ENCODE peak calls at places on chromosome 20, in four cellular contexts. One of them, this sample, is unnamed.

GRCh38 chr20:62040933-62041332 is 24.7 kb downstream of the TAF4 start:
- DNase-seq in neuronal stem cell: no peak
- DNase-seq in H1: no peak
- DNase-seq in IMR-90: no peak
- DNase-seq in this sample: no peak

GRCh38 chr20:21583486-21584168 is 69.8 kb upstream of the NKX2-2 start:
- DNase-seq in neuronal stem cell: no peak
- DNase-seq in H1: no peak
- DNase-seq in IMR-90: no peak
- DNase-seq in this sample: no peak

GRCh38 chr20:20492521-20493334 is 124.8 kb downstream of the INSM1 start:
- DNase-seq in neuronal stem cell: peak; percentile 86
- DNase-seq in H1: no peak
- DNase-seq in IMR-90: no peak
- DNase-seq in this sample: no peak

GRCh38 chr20:14264869-14265268 is 72.5 kb downstream of the FLRT3 start:
- DNase-seq in neuronal stem cell: no peak
- DNase-seq in H1: no peak
- DNase-seq in IMR-90: peak; percentile 37
- DNase-seq in this sample: no peak

GRCh38 chr20:35866446-35867202 is 87.7 kb downstream of the SCAND1 start:
- DNase-seq in neuronal stem cell: no peak
- DNase-seq in H1: no peak
- DNase-seq in IMR-90: peak; percentile 81
- DNase-seq in this sample: no peak

GRCh38 chr20:29878777-29879442 is 1378.6 kb upstream of the DEFB115 start:
- DNase-seq in neuronal stem cell: no peak
- DNase-seq in H1: no peak
- DNase-seq in IMR-90: no peak
- DNase-seq in this sample: no peak

GRCh38 chr20:38158701-38159325 is 6.3 kb downstream of the TGM2 start:
- DNase-seq in neuronal stem cell: no peak
- DNase-seq in H1: no peak
- DNase-seq in IMR-90: no peak
- DNase-seq in this sample: no peak

GRCh38 chr20:24701668-24702067 is 232.2 kb downstream of the SYNDIG1 start:
- DNase-seq in neuronal stem cell: no peak
- DNase-seq in H1: peak; percentile 14
- DNase-seq in IMR-90: no peak
- DNase-seq in this sample: no peak

GRCh38 chr20:11901127-11901526 is 16.6 kb upstream of the BTBD3 start:
- DNase-seq in neuronal stem cell: no peak
- DNase-seq in H1: no peak
- DNase-seq in IMR-90: peak; percentile 90
- DNase-seq in this sample: no peak

GRCh38 chr20:16301981-16302380 is 271.3 kb downstream of the KIF16B start:
- DNase-seq in neuronal stem cell: no peak
- DNase-seq in H1: no peak
- DNase-seq in IMR-90: peak; percentile 57
- DNase-seq in this sample: no peak

GRCh38 chr20:8971669-8972316 is 97.1 kb upstream of the PLCB4 start:
- DNase-seq in neuronal stem cell: no peak
- DNase-seq in H1: no peak
- DNase-seq in IMR-90: no peak
- DNase-seq in this sample: no peak

GRCh38 chr20:49320460-49320859 is 42.6 kb upstream of the ZNFX1 start:
- DNase-seq in neuronal stem cell: no peak
- DNase-seq in H1: peak; percentile 55
- DNase-seq in IMR-90: peak; percentile 38
- DNase-seq in this sample: peak; percentile 84

GRCh38 chr20:10715035-10715434 is 41.2 kb upstream of the JAG1 start:
- DNase-seq in neuronal stem cell: no peak
- DNase-seq in H1: no peak
- DNase-seq in IMR-90: peak; percentile 89
- DNase-seq in this sample: no peak

GRCh38 chr20:3494218-3494617 is 23.4 kb downstream of the ATRN start:
- DNase-seq in neuronal stem cell: no peak
- DNase-seq in H1: no peak
- DNase-seq in IMR-90: no peak
- DNase-seq in this sample: no peak

GRCh38 chr20:59686404-59687346 is 82.3 kb downstream of the PHACTR3 start:
- DNase-seq in neuronal stem cell: no peak
- DNase-seq in H1: no peak
- DNase-seq in IMR-90: no peak
- DNase-seq in this sample: no peak

GRCh38 chr20:2340823-2341222 is 39.9 kb upstream of the TGM6 start:
- DNase-seq in neuronal stem cell: no peak
- DNase-seq in H1: peak; percentile 16
- DNase-seq in IMR-90: no peak
- DNase-seq in this sample: no peak

GRCh38 chr20:20017852-20018245 is 687 bp downstream of the NAA20 start:
- DNase-seq in neuronal stem cell: no peak
- DNase-seq in H1: no peak
- DNase-seq in IMR-90: no peak
- DNase-seq in this sample: no peak

GRCh38 chr20:59790388-59790787 is 143.0 kb downstream of the SYCP2 start:
- DNase-seq in neuronal stem cell: no peak
- DNase-seq in H1: no peak
- DNase-seq in IMR-90: no peak
- DNase-seq in this sample: no peak

GRCh38 chr20:1663917-1664316 is 6.3 kb upstream of the SIRPG start:
- DNase-seq in neuronal stem cell: no peak
- DNase-seq in H1: no peak
- DNase-seq in IMR-90: peak; percentile 1
- DNase-seq in this sample: no peak

GRCh38 chr20:37890643-37891042 is 12.3 kb upstream of the VSTM2L start:
- DNase-seq in neuronal stem cell: no peak
- DNase-seq in H1: no peak
- DNase-seq in IMR-90: no peak
- DNase-seq in this sample: no peak

GRCh38 chr20:48614593-48615274 is 213.1 kb downstream of the PREX1 start:
- DNase-seq in neuronal stem cell: no peak
- DNase-seq in H1: no peak
- DNase-seq in IMR-90: no peak
- DNase-seq in this sample: no peak

GRCh38 chr20:48538058-48538825 is 289.6 kb downstream of the PREX1 start:
- DNase-seq in neuronal stem cell: peak; percentile 44
- DNase-seq in H1: no peak
- DNase-seq in IMR-90: peak; percentile 52
- DNase-seq in this sample: no peak

GRCh38 chr20:41352666-41353065 is 12.0 kb downstream of the LPIN3 start:
- DNase-seq in neuronal stem cell: no peak
- DNase-seq in H1: no peak
- DNase-seq in IMR-90: no peak
- DNase-seq in this sample: no peak

GRCh38 chr20:36548006-36548315 is 6.6 kb downstream of the MYL9 start:
- DNase-seq in neuronal stem cell: no peak
- DNase-seq in H1: peak; percentile 85
- DNase-seq in IMR-90: no peak
- DNase-seq in this sample: peak; percentile 75

GRCh38 chr20:20051767-20052073 is 546 bp downstream of the CRNKL1 start:
- DNase-seq in neuronal stem cell: no peak
- DNase-seq in H1: no peak
- DNase-seq in IMR-90: no peak
- DNase-seq in this sample: no peak

GRCh38 chr20:47110819-47111218 is 216.2 kb downstream of the EYA2 start:
- DNase-seq in neuronal stem cell: no peak
- DNase-seq in H1: no peak
- DNase-seq in IMR-90: no peak
- DNase-seq in this sample: no peak

GRCh38 chr20:31842471-31843157 is 2.8 kb downstream of the FOXS1 start:
- DNase-seq in neuronal stem cell: no peak
- DNase-seq in H1: no peak
- DNase-seq in IMR-90: peak; percentile 59
- DNase-seq in this sample: no peak

GRCh38 chr20:57073402-57073801 is 193.0 kb downstream of the BMP7 start:
- DNase-seq in neuronal stem cell: no peak
- DNase-seq in H1: no peak
- DNase-seq in IMR-90: no peak
- DNase-seq in this sample: no peak

GRCh38 chr20:35954907-35955251 is 577 bp upstream of the SCAND1 start:
- DNase-seq in neuronal stem cell: no peak
- DNase-seq in H1: no peak
- DNase-seq in IMR-90: peak; percentile 43
- DNase-seq in this sample: no peak

GRCh38 chr20:40497781-40498691 is 191.0 kb downstream of the MAFB start:
- DNase-seq in neuronal stem cell: no peak
- DNase-seq in H1: no peak
- DNase-seq in IMR-90: no peak
- DNase-seq in this sample: no peak

GRCh38 chr20:34525709-34526416 is 9.6 kb downstream of the DYNLRB1 start:
- DNase-seq in neuronal stem cell: no peak
- DNase-seq in H1: no peak
- DNase-seq in IMR-90: peak; percentile 100
- DNase-seq in this sample: no peak

GRCh38 chr20:2616634-2617033 is 35.8 kb upstream of the NOP56 start:
- DNase-seq in neuronal stem cell: no peak
- DNase-seq in H1: no peak
- DNase-seq in IMR-90: no peak
- DNase-seq in this sample: no peak

GRCh38 chr20:23126281-23127061 is 40.3 kb upstream of the CD93 start:
- DNase-seq in neuronal stem cell: no peak
- DNase-seq in H1: no peak
- DNase-seq in IMR-90: no peak
- DNase-seq in this sample: no peak

GRCh38 chr20:12987261-12987660 is 21.5 kb upstream of the SPTLC3 start:
- DNase-seq in neuronal stem cell: no peak
- DNase-seq in H1: no peak
- DNase-seq in IMR-90: no peak
- DNase-seq in this sample: no peak

GRCh38 chr20:25750765-25751696 is 54.4 kb upstream of the ZNF337 start:
- DNase-seq in neuronal stem cell: no peak
- DNase-seq in H1: no peak
- DNase-seq in IMR-90: peak; percentile 28
- DNase-seq in this sample: peak; percentile 76

GRCh38 chr20:1820137-1821074 is 74.8 kb upstream of the SIRPA start:
- DNase-seq in neuronal stem cell: no peak
- DNase-seq in H1: no peak
- DNase-seq in IMR-90: peak; percentile 80
- DNase-seq in this sample: no peak

GRCh38 chr20:45340236-45340847 is 7.9 kb downstream of the SDC4 start:
- DNase-seq in neuronal stem cell: no peak
- DNase-seq in H1: no peak
- DNase-seq in IMR-90: no peak
- DNase-seq in this sample: no peak

GRCh38 chr20:45341939-45342862 is 6.0 kb downstream of the SDC4 start:
- DNase-seq in neuronal stem cell: no peak
- DNase-seq in H1: peak; percentile 63
- DNase-seq in IMR-90: peak; percentile 74
- DNase-seq in this sample: peak; percentile 82

GRCh38 chr20:45340951-45341350 is 7.3 kb downstream of the SDC4 start:
- DNase-seq in neuronal stem cell: no peak
- DNase-seq in H1: no peak
- DNase-seq in IMR-90: no peak
- DNase-seq in this sample: peak; percentile 55

GRCh38 chr20:45342863-45343444 is 5.3 kb downstream of the SDC4 start:
- DNase-seq in neuronal stem cell: no peak
- DNase-seq in H1: no peak
- DNase-seq in IMR-90: no peak
- DNase-seq in this sample: no peak

DNA sequence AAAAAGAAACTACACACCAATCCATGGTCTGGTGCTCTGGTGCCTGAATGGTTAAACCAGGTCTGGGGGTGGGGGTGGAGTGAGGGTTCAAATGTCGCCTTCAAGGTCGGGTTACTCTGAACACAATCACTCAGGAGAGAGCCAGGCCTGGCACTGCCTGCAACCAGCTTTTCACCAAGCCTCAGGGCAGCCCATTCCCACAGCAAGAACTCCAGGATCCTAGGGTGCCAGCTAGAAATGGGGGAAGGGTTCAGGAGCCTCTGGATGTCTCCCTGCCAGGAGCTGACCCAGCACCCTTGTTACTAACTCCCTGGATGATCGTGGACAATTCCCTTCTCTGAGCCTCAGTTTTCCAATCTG is 6.7 kb downstream of the SDC4 start:
- DNase-seq in neuronal stem cell: no peak
- DNase-seq in H1: no peak
- DNase-seq in IMR-90: no peak
- DNase-seq in this sample: no peak
- H3K14ac ChIP-seq in neuronal stem cell: no peak overlapping the region
- H3K14ac ChIP-seq in H1: no peak overlapping the region
- H3K14ac ChIP-seq in IMR-90: peak overlapping the region; percentile 90
- H3K14ac ChIP-seq in this sample: peak overlapping the region; percentile 86

GRCh38 chr20:51541189-51542032 is 1.1 kb downstream of the NFATC2 start:
- DNase-seq in neuronal stem cell: no peak
- DNase-seq in H1: no peak
- DNase-seq in IMR-90: peak; percentile 22
- DNase-seq in this sample: no peak
- H3K14ac ChIP-seq in neuronal stem cell: no peak overlapping the region
- H3K14ac ChIP-seq in H1: no peak overlapping the region
- H3K14ac ChIP-seq in IMR-90: no peak overlapping the region
- H3K14ac ChIP-seq in this sample: no peak overlapping the region

DNA sequence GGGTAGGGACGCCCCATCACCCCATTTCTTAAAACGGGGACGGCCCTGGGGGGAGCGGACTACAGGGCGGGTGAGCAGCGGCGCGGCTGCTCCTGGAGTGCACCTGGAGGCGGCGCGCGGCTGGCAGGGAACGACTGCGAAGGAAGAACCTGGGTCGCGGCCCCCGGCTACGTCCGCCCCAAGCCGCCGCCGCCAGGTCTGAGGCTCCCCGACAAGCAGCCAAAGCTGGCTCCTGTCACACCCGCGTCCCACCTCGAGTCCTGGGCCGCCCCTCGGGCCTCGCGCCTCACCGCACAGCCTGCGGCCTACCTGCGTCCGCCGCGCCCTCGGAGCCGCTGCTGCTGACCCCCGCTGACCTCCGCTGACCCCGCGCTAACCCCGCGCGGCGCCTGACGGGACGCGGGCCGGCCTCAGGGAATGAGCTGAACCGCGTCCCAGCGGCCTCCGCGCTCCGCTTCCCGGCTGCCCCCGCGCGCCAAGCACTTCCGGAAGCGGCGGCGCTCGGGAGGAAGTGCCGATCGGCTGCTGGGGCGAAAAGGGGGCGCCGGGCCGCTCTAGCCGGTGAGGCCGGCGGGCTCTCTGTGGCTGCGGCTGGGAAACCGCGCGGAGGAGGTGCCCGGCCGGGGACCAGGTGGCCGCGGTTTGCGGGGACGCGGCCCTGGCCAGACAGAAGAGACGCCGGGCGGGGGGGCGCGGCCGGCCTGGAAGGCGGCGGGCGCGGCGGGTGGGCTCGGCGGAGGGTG is at the start of the genes ARFRP1 and ZGPAT:
- DNase-seq in neuronal stem cell: peak; percentile 86
- DNase-seq in H1: peak; percentile 93
- DNase-seq in IMR-90: peak; percentile 67
- DNase-seq in this sample: peak; percentile 84
- H3K14ac ChIP-seq in neuronal stem cell: peak within 1 kb of the TSS; percentile 90
- H3K14ac ChIP-seq in H1: no peak within 1 kb of the TSS
- H3K14ac ChIP-seq in IMR-90: peak within 1 kb of the TSS; percentile 92
- H3K14ac ChIP-seq in this sample: peak within 1 kb of the TSS; percentile 68

GRCh38 chr20:51427625-51428291 is 114.8 kb downstream of the NFATC2 start:
- DNase-seq in neuronal stem cell: no peak
- DNase-seq in H1: no peak
- DNase-seq in IMR-90: no peak
- DNase-seq in this sample: no peak
- H3K14ac ChIP-seq in neuronal stem cell: peak overlapping the region; percentile 77
- H3K14ac ChIP-seq in H1: no peak overlapping the region
- H3K14ac ChIP-seq in IMR-90: peak overlapping the region; percentile 8
- H3K14ac ChIP-seq in this sample: no peak overlapping the region

GRCh38 chr20:45365444-45365970 is 2.6 kb downstream of the SYS1 start:
- DNase-seq in neuronal stem cell: no peak
- DNase-seq in H1: no peak
- DNase-seq in IMR-90: no peak
- DNase-seq in this sample: peak; percentile 9
- H3K14ac ChIP-seq in neuronal stem cell: no peak overlapping the region
- H3K14ac ChIP-seq in H1: no peak overlapping the region
- H3K14ac ChIP-seq in IMR-90: no peak overlapping the region
- H3K14ac ChIP-seq in this sample: no peak overlapping the region